ENCODE peak calls at places on chromosomes 13 and 19, in four cellular contexts. Y is naive thymus-derived CD4-positive, alpha-beta T cell; I is hepatocyte; V is dorsolateral prefrontal cortex. A is an unnamed sample.

GRCh38 chr13:48344264-48344663 is 40.7 kb downstream of the RB1 start:
- DNase-seq in Y (no peak), V (no peak), I (no peak), A (no peak)

GRCh38 chr19:18424890-18425514 is 5.8 kb downstream of the SSBP4 start:
- DNase-seq in Y (no peak), V (no peak), I (no peak), A (no peak)

GRCh38 chr13:62875118-62875640 is 1459.5 kb upstream of the PCDH20 start:
- DNase-seq in V (no peak), I (no peak), Y (no peak), A (no peak)

GRCh38 chr13:92510416-92510815 is 716.2 kb upstream of the GPC6 start:
- DNase-seq in I (no peak), V (no peak), Y (no peak), A (no peak)

GRCh38 chr19:51402117-51402516 is 11.7 kb upstream of the C19orf84 start:
- DNase-seq in I (no peak), Y (no peak), V (no peak), A (no peak)

GRCh38 chr19:33809960-33810359 is 13.3 kb downstream of the KCTD15 start:
- DNase-seq in Y (no peak), I (no peak), V (no peak), A (no peak)

GRCh38 chr13:99655351-99656091 is 154.2 kb downstream of the TM9SF2 start:
- DNase-seq in I (peak), Y (no peak), V (no peak), A (no peak)

GRCh38 chr13:52809310-52809769 is 39.1 kb downstream of the PCDH8 start:
- DNase-seq in Y (peak), V (peak), I (peak), A (peak)

GRCh38 chr13:24716446-24716845 is 36.2 kb downstream of the ATP12A start:
- DNase-seq in Y (no peak), I (no peak), V (no peak), A (no peak)

GRCh38 chr19:40424637-40425449 is 949 bp downstream of the SERTAD1 start:
- DNase-seq in Y (peak), I (no peak), V (peak), A (no peak)

GRCh38 chr19:29563688-29564087 is 37.9 kb downstream of the VSTM2B start:
- DNase-seq in Y (no peak), V (no peak), I (peak), A (no peak)

GRCh38 chr13:42745655-42746054 is 35.7 kb upstream of the FAM216B start:
- DNase-seq in I (no peak), Y (no peak), V (no peak), A (no peak)

GRCh38 chr13:112179995-112180394 is 113.0 kb downstream of the SOX1 start:
- DNase-seq in V (no peak), I (no peak), Y (no peak), A (no peak)

GRCh38 chr19:32581704-32582164 is 744 bp downstream of the PDCD5 start:
- DNase-seq in Y (no peak), I (peak), V (no peak), A (no peak)

GRCh38 chr13:44293908-44294735 is 79.5 kb upstream of the SERP2 start:
- DNase-seq in Y (no peak), V (no peak), I (no peak), A (no peak)
- H3K27ac ChIP-seq in Y (no peak), V (peak), I (peak), A (no peak)

GRCh38 chr19:42366676-42367075 is 23.4 kb downstream of the CNFN start:
- DNase-seq in Y (no peak), V (no peak), I (no peak), A (no peak)
- H3K27ac ChIP-seq in Y (no peak), V (peak), I (no peak), A (no peak)

DNA sequence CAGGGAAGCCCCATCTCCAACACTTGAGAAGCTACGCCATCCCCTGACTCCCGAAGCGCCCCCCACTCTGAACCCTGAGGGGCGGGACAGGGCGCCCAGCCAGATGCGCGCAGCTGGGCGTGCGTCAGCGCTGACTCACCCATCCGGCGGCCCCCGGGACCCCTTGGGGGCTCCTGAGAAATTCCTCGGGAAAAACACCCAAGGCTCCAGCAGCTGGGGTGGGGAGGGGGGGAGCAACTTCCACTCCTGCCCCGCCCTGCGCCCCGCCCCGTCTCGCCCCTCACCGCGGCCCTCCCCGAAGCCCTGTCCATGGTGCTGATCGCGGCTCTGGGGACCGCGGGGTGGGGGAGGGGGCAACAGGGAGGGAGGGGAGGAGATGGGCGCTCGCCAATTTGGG is 1.0 kb downstream of the COL5A3 start:
- DNase-seq in V (no peak), Y (peak), I (peak), A (no peak)
- H3K27ac ChIP-seq in V (no peak), Y (no peak), I (no peak), A (no peak)

GRCh38 chr13:95541308-95541707 is 11.2 kb upstream of the CLDN10 start:
- DNase-seq in V (no peak), I (no peak), Y (no peak), A (no peak)
- H3K27ac ChIP-seq in V (no peak), I (no peak), Y (no peak), A (no peak)

DNA sequence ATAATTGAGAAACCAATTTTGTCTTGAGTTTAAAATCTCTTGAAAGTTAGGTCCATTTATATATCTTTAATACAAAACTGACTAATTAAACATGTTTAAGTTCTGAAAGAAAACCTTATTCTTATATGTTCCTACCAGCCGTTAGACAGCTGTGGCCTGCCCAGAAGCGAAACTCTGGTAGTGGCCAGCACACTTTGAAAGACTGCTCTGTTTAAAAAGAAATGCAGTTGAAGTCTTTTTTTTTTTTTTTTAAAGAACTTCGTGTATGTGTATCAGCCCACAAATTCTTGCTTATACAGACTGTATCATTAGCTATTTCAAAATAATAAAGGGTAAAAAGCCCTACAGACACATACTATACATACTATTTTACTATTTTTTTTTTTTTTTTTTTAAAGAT is 34.0 kb downstream of the KCTD4 start:
- DNase-seq in I (no peak), V (no peak), Y (no peak), A (no peak)
- H3K27ac ChIP-seq in I (no peak), V (no peak), Y (no peak), A (no peak)

GRCh38 chr19:45090598-45090997 is 2.4 kb upstream of the PPP1R37 start:
- DNase-seq in V (no peak), Y (no peak), I (no peak), A (no peak)
- H3K27ac ChIP-seq in V (peak), Y (peak), I (peak), A (no peak)

GRCh38 chr13:110442946-110443632 is 118.4 kb downstream of the RAB20 start:
- DNase-seq in Y (no peak), V (no peak), I (no peak), A (no peak)
- H3K27ac ChIP-seq in Y (no peak), V (no peak), I (no peak), A (no peak)

DNA sequence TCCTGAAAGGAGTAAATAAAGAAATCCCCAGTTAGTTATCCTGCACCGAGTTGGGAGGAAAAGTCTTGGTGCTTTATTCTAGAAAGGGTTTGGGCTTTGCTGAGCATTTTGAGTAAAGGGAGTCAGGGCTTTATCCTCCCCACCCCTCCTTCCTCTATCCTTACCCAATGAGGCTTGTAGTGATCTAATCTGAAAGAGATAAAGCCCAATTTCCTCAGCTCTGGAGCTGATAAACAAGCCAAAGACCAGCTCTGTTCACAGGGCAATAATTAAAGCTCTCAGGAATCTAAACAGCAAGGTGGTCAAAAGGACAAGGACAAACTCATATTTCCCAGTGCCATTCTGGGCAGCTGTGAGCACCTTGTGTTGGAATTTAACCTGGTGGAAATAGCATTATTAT is 188.9 kb upstream of the TSC22D1 start:
- DNase-seq in V (no peak), Y (no peak), I (peak), A (no peak)
- H3K27ac ChIP-seq in V (no peak), Y (no peak), I (peak), A (no peak)

DNA sequence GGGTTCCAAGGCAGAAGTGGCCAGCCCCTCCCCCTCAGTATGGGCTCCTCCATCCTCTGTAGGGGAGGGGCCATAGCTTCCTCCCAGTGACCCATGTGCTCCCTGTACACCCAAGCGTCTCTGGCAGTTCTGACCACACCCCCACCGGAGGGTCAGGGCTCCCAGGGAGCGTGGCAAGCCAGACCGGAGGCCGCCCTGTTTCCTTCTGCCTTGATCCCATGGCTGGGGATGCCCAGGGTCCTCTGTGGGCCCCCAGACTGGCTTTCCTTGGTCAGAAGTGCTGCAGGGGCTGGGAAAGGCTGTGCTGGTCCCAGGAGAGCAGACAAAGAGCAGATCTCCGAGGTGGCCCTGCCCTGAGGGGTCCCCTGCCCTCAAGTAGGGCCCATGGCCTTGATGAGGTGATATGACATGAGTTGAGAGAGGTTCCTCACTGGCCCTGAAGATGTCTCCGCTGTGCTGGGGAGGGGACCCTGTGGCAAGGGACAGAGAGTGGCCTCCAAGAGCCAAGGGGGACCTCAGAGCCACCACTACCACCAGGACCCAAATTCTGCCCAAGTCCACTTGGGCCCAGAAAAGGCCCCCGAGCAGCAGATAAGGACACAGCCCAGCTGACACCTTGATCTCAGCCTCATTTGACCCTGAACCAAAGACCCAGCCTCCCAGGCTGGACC is 7.8 kb upstream of the F2RL3 start:
- DNase-seq in Y (no peak), V (no peak), I (no peak), A (no peak)
- H3K27ac ChIP-seq in Y (no peak), V (no peak), I (no peak), A (no peak)